ENCODE peak calls at places on chromosomes 1 and 21, in eight cellular contexts. R is HEK293T; O is T-helper 9 cell; S is effector CD4-positive, alpha-beta T cell; A is stimulated activated CD4-positive, alpha-beta T cell treated with anti-CD3 and anti-CD28 coated beads, Interleukin-15, amount 100 ng/mL, for 1 hour; P is upper lobe of right lung; G is SK-N-SH; Z is stimulated activated naive B cell treated with anti-CD40 and anti-IgM and Interleukin-4, amounts not matched to agents 10 μg/mL and 1 μg/mL and 100 μg/mL, for 72 hours. D is an unnamed sample.
A peak's percentile ranks its signal among the peaks of the same experiment; 100 is the strongest.

GRCh38 chr1:152036316-152037216 is at the start of gene S100A11:
- DNase-seq in R (peak; percentile 82), P (peak; percentile 98), O (peak; percentile 67), Z (peak; percentile 46), S (peak; percentile 52), A (peak; percentile 54), G (peak; percentile 52), D (peak; percentile 52)

GRCh38 chr1:208757846-208758245 is 513.7 kb upstream of the PLXNA2 start:
- DNase-seq in O (no peak), P (no peak), R (no peak), A (no peak), Z (no peak), S (no peak), G (no peak), D (no peak)

GRCh38 chr1:94608142-94608851 is 66.7 kb upstream of the F3 start:
- DNase-seq in G (no peak), S (no peak), Z (no peak), O (no peak), R (no peak), A (no peak), P (no peak), D (no peak)

GRCh38 chr1:229092377-229093257 is 178.3 kb upstream of the RAB4A start:
- DNase-seq in A (no peak), Z (no peak), P (no peak), O (no peak), G (no peak), R (no peak), S (no peak), D (no peak)

GRCh38 chr21:44870748-44871495 is 2.6 kb downstream of the PTTG1IP start:
- DNase-seq in Z (no peak), O (no peak), P (peak; percentile 67), S (no peak), A (no peak), G (no peak), R (no peak), D (no peak)

GRCh38 chr21:14040386-14040785 is 170.4 kb downstream of the LIPI start:
- DNase-seq in P (no peak), R (no peak), S (no peak), Z (no peak), O (no peak), A (no peak), G (no peak), D (no peak)

GRCh38 chr1:87017994-87018672 is 103.7 kb downstream of the HS2ST1 start:
- DNase-seq in Z (no peak), O (no peak), A (no peak), G (no peak), P (no peak), S (no peak), R (no peak), D (no peak)

GRCh38 chr1:20266141-20266540 is 24.5 kb upstream of the VWA5B1 start:
- DNase-seq in P (no peak), O (no peak), R (no peak), S (no peak), A (no peak), Z (no peak), G (no peak), D (no peak)

GRCh38 chr1:109214695-109215623 is 1.2 kb downstream of the SARS1 start:
- DNase-seq in P (no peak), G (peak; percentile 69), A (no peak), O (no peak), Z (no peak), R (peak; percentile 77), S (peak; percentile 6), D (no peak)

GRCh38 chr1:227318003-227318851 is at the start of gene CDC42BPA:
- DNase-seq in O (peak; percentile 5), S (no peak), A (no peak), G (peak; percentile 95), Z (peak; percentile 18), R (peak; percentile 89), P (peak; percentile 93), D (peak; percentile 14)

GRCh38 chr1:18100493-18101063 is 7.0 kb upstream of the IGSF21 start:
- DNase-seq in S (no peak), P (no peak), A (no peak), Z (peak; percentile 39), G (peak; percentile 70), R (peak; percentile 74), O (no peak), D (no peak)

GRCh38 chr1:167061073-167061464 is 29.1 kb downstream of the GPA33 start:
- DNase-seq in G (no peak), A (no peak), P (no peak), Z (no peak), O (no peak), S (no peak), R (no peak), D (no peak)

GRCh38 chr1:31809698-31810097 is 6.1 kb downstream of the SPOCD1 start:
- DNase-seq in Z (no peak), O (no peak), G (no peak), S (no peak), A (no peak), R (no peak), P (no peak), D (no peak)

GRCh38 chr1:87155180-87155579 is 173.5 kb upstream of the LMO4 start:
- DNase-seq in P (no peak), Z (no peak), A (no peak), R (no peak), S (no peak), G (peak; percentile 71), O (no peak), D (no peak)

GRCh38 chr21:45012661-45013270 is 61.6 kb upstream of the ADARB1 start:
- DNase-seq in R (no peak), Z (no peak), S (no peak), G (no peak), P (peak; percentile 60), O (no peak), A (no peak), D (no peak)

GRCh38 chr1:61357539-61357938 is 275.2 kb downstream of the NFIA start:
- DNase-seq in S (no peak), R (no peak), G (no peak), Z (no peak), P (no peak), O (no peak), A (no peak), D (no peak)

GRCh38 chr1:11550664-11551283 is 71.8 kb downstream of the DISP3 start:
- DNase-seq in A (no peak), Z (no peak), S (no peak), R (peak; percentile 86), O (no peak), P (no peak), G (no peak), D (no peak)

GRCh38 chr1:179121159-179121938 is 39.5 kb downstream of the TOR3A start:
- DNase-seq in S (peak; percentile 17), Z (no peak), G (peak; percentile 42), R (peak; percentile 38), O (peak; percentile 19), P (no peak), A (no peak), D (peak; percentile 51)

GRCh38 chr1:180230791-180231505 is 884 bp downstream of the LHX4 start:
- DNase-seq in G (peak; percentile 52), Z (no peak), R (peak; percentile 61), S (no peak), O (no peak), P (no peak), A (no peak), D (no peak)

GRCh38 chr1:161439280-161440232 is 65.7 kb upstream of the FCGR2A start:
- DNase-seq in Z (peak; percentile 28), O (no peak), G (peak; percentile 52), R (peak; percentile 28), P (peak; percentile 76), A (no peak), S (no peak), D (no peak)

D was measured in CD8-positive, alpha-beta memory T cell.